ENCODE peak calls at places on chromosomes 13 and 19, in five cellular contexts. D, J, C, L and O are unnamed samples.

GRCh38 chr19:8311461-8312260 is 3.5 kb upstream of the CD320 start:
- DNase-seq in D (no peak), J (peak), C (no peak), L (no peak), O (peak)

GRCh38 chr13:44240611-44241010 is 133.0 kb upstream of the SERP2 start:
- DNase-seq in D (no peak), J (no peak), C (no peak), L (no peak), O (no peak)

GRCh38 chr19:6925801-6926751 is 38.7 kb downstream of the ADGRE1 start:
- DNase-seq in D (no peak), J (no peak), C (no peak), L (no peak), O (no peak)

GRCh38 chr13:59094149-59094548 is 1069.6 kb downstream of the DIAPH3 start:
- DNase-seq in D (no peak), J (no peak), C (no peak), L (no peak), O (no peak)

GRCh38 chr19:54253331-54254194 is 3.5 kb downstream of the LILRB5 start:
- DNase-seq in D (no peak), J (no peak), C (no peak), L (no peak), O (peak)

GRCh38 chr13:107185889-107186288 is 618.0 kb upstream of the ARGLU1 start:
- DNase-seq in D (no peak), J (no peak), C (no peak), L (no peak), O (no peak)

GRCh38 chr19:9848060-9848459 is 12.9 kb downstream of the PIN1 start:
- DNase-seq in D (no peak), J (no peak), C (no peak), L (no peak), O (no peak)

GRCh38 chr19:15251749-15252397 is 19.6 kb upstream of the EPHX3 start:
- DNase-seq in D (no peak), J (peak), C (no peak), L (peak), O (peak)

GRCh38 chr13:43221611-43222010 is 198.2 kb downstream of the DNAJC15 start:
- DNase-seq in D (no peak), J (no peak), C (no peak), L (no peak), O (no peak)

GRCh38 chr19:28140201-28140600 is 1072.8 kb downstream of the UQCRFS1 start:
- DNase-seq in D (no peak), J (no peak), C (no peak), L (no peak), O (no peak)

GRCh38 chr13:99467764-99468163 is 33.5 kb upstream of the TM9SF2 start:
- DNase-seq in D (no peak), J (peak), C (no peak), L (no peak), O (no peak)

GRCh38 chr13:34076319-34076718 is 258.4 kb downstream of the RFC3 start:
- DNase-seq in D (no peak), J (peak), C (no peak), L (no peak), O (no peak)

GRCh38 chr13:60407095-60407494 is 10.1 kb downstream of the TDRD3 start:
- DNase-seq in D (no peak), J (no peak), C (no peak), L (no peak), O (no peak)

GRCh38 chr13:30125422-30126073 is 181.8 kb downstream of the KATNAL1 start:
- DNase-seq in D (no peak), J (peak), C (no peak), L (no peak), O (no peak)

GRCh38 chr13:22121340-22121739 is 450.5 kb downstream of the FGF9 start:
- DNase-seq in D (no peak), J (no peak), C (no peak), L (no peak), O (no peak)

GRCh38 chr13:41356788-41357187 is 45.7 kb downstream of the NAA16 start:
- DNase-seq in D (no peak), J (no peak), C (no peak), L (no peak), O (no peak)

GRCh38 chr13:26726684-26727083 is 33.9 kb downstream of the GPR12 start:
- DNase-seq in D (no peak), J (no peak), C (no peak), L (no peak), O (no peak)

GRCh38 chr13:80132741-80133601 is 208.0 kb downstream of the SPRY2 start:
- DNase-seq in D (no peak), J (peak), C (no peak), L (peak), O (no peak)

GRCh38 chr19:42401365-42402303 is 11.5 kb upstream of the CNFN start:
- DNase-seq in D (peak), J (peak), C (peak), L (no peak), O (peak)

GRCh38 chr13:97142452-97142851 is 79.7 kb upstream of the MBNL2 start:
- DNase-seq in D (no peak), J (no peak), C (no peak), L (no peak), O (no peak)